ENCODE peak calls at places on chromosomes 2 and 18, in six cellular contexts. One of them, this sample, is unnamed.

GRCh38 chr2:182666674-182667320 is 49.3 kb upstream of the DNAJC10 start:
- DNase-seq in posterior vena cava: no peak
- DNase-seq in activated T-cell treated with anti-CD3 and anti-CD28 coated beads for 1 hour: no peak
- DNase-seq in BJ: no peak
- DNase-seq in T follicular helper cell: no peak
- DNase-seq in heart left ventricle: no peak
- DNase-seq in this sample: no peak

GRCh38 chr2:37737507-37737906 is 66.1 kb upstream of the CDC42EP3 start:
- DNase-seq in posterior vena cava: no peak
- DNase-seq in heart left ventricle: no peak
- DNase-seq in BJ: no peak
- DNase-seq in activated T-cell treated with anti-CD3 and anti-CD28 coated beads for 1 hour: no peak
- DNase-seq in T follicular helper cell: no peak
- DNase-seq in this sample: no peak

GRCh38 chr2:65175894-65176527 is 46.1 kb upstream of the RAB1A start:
- DNase-seq in activated T-cell treated with anti-CD3 and anti-CD28 coated beads for 1 hour: no peak
- DNase-seq in posterior vena cava: no peak
- DNase-seq in BJ: no peak
- DNase-seq in T follicular helper cell: no peak
- DNase-seq in heart left ventricle: no peak
- DNase-seq in this sample: no peak

GRCh38 chr18:12317664-12318333 is 9.8 kb downstream of the TUBB6 start:
- DNase-seq in BJ: peak; percentile 64
- DNase-seq in T follicular helper cell: no peak
- DNase-seq in posterior vena cava: no peak
- DNase-seq in heart left ventricle: no peak
- DNase-seq in activated T-cell treated with anti-CD3 and anti-CD28 coated beads for 1 hour: no peak
- DNase-seq in this sample: no peak

GRCh38 chr2:12982149-12982584 is 265.4 kb downstream of the TRIB2 start:
- DNase-seq in T follicular helper cell: no peak
- DNase-seq in posterior vena cava: no peak
- DNase-seq in BJ: peak; percentile 60
- DNase-seq in heart left ventricle: no peak
- DNase-seq in activated T-cell treated with anti-CD3 and anti-CD28 coated beads for 1 hour: no peak
- DNase-seq in this sample: no peak

GRCh38 chr2:120503793-120504571 is 158.0 kb downstream of the INHBB start:
- DNase-seq in posterior vena cava: peak; percentile 76
- DNase-seq in heart left ventricle: peak; percentile 73
- DNase-seq in T follicular helper cell: no peak
- DNase-seq in activated T-cell treated with anti-CD3 and anti-CD28 coated beads for 1 hour: no peak
- DNase-seq in BJ: no peak
- DNase-seq in this sample: no peak

GRCh38 chr2:144681389-144681788 is 161.5 kb upstream of the ZEB2 start:
- DNase-seq in activated T-cell treated with anti-CD3 and anti-CD28 coated beads for 1 hour: no peak
- DNase-seq in posterior vena cava: no peak
- DNase-seq in BJ: no peak
- DNase-seq in T follicular helper cell: no peak
- DNase-seq in heart left ventricle: no peak
- DNase-seq in this sample: no peak

GRCh38 chr2:97757062-97757461 is 43.7 kb downstream of the ZAP70 start:
- DNase-seq in heart left ventricle: no peak
- DNase-seq in BJ: no peak
- DNase-seq in activated T-cell treated with anti-CD3 and anti-CD28 coated beads for 1 hour: no peak
- DNase-seq in posterior vena cava: peak; percentile 31
- DNase-seq in T follicular helper cell: no peak
- DNase-seq in this sample: no peak

GRCh38 chr2:98508690-98509054 is 64.0 kb downstream of the INPP4A start:
- DNase-seq in activated T-cell treated with anti-CD3 and anti-CD28 coated beads for 1 hour: peak; percentile 28
- DNase-seq in heart left ventricle: no peak
- DNase-seq in posterior vena cava: peak; percentile 90
- DNase-seq in BJ: no peak
- DNase-seq in T follicular helper cell: no peak
- DNase-seq in this sample: peak; percentile 78